ENCODE peak calls at places on chromosome 21, in four cellular contexts. A, K, P and R are unnamed samples. For H3K27me3, the result is how much of the 10 kb centered on the place peaks cover.

GRCh38 chr21:41564871-41565281 is 56.9 kb upstream of the TMPRSS2 start:
- DNase-seq in A (no peak), K (no peak), P (no peak), R (no peak)

GRCh38 chr21:39022901-39023693 is 160.2 kb downstream of the PSMG1 start:
- DNase-seq in A (no peak), K (no peak), P (peak), R (no peak)

GRCh38 chr21:32562426-32562825 is 22.9 kb downstream of the TCP10L start:
- DNase-seq in A (no peak), K (no peak), P (peak), R (peak)

GRCh38 chr21:23644768-23645167 is 1962.5 kb downstream of the MRPL39 start:
- DNase-seq in A (no peak), K (no peak), P (no peak), R (no peak)

GRCh38 chr21:41510500-41510899 is 2.5 kb upstream of the TMPRSS2 start:
- DNase-seq in A (no peak), K (no peak), P (no peak), R (no peak)

GRCh38 chr21:39051561-39051949 is 131.7 kb downstream of the PSMG1 start:
- DNase-seq in A (no peak), K (no peak), P (no peak), R (no peak)

GRCh38 chr21:38343691-38344090 is 86.9 kb downstream of the KCNJ15 start:
- DNase-seq in A (no peak), K (no peak), P (peak), R (no peak)

GRCh38 chr21:31078796-31079195 is 40.5 kb upstream of the KRTAP19-8 start:
- DNase-seq in A (no peak), K (no peak), P (no peak), R (no peak)

GRCh38 chr21:25567472-25567871 is 39.8 kb downstream of the MRPL39 start:
- DNase-seq in A (no peak), K (no peak), P (no peak), R (no peak)

GRCh38 chr21:42973309-42973990 is 912 bp upstream of the PKNOX1 start:
- DNase-seq in A (no peak), K (no peak), P (peak), R (no peak)

GRCh38 chr21:29297483-29298347 is 1.0 kb upstream of the BACH1 start:
- DNase-seq in A (no peak), K (no peak), P (no peak), R (no peak)

GRCh38 chr21:32578107-32578691 is 7.1 kb downstream of the TCP10L start:
- DNase-seq in A (no peak), K (no peak), P (no peak), R (peak)

GRCh38 chr21:37762606-37763005 is 153.7 kb downstream of the KCNJ6 start:
- DNase-seq in A (no peak), K (no peak), P (no peak), R (no peak)

GRCh38 chr21:25412090-25412489 is 195.2 kb downstream of the MRPL39 start:
- DNase-seq in A (no peak), K (no peak), P (no peak), R (no peak)

GRCh38 chr21:33071878-33072306 is 2.0 kb downstream of the OLIG1 start:
- DNase-seq in A (no peak), K (no peak), P (no peak), R (no peak)

DNA sequence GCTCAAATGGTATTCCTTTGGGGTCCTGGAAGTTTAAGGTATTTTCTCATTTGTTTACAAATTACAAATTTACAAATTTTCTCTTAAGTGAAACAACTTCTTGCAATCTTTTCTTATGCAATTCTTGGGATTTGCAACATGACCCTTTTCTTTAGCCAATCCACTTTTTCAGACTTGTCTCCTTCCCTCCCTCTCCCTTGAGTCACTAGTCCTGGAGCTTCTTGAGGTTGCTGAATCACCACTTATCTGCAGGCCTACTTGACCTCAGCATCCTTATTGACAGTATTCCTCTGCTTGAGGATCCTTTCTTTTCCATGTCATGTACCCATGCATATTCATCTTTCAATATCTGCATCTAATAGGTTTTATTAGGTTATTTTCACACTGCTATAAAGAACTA is 302.8 kb upstream of the ADAMTS5 start:
- DNase-seq in A (peak), K (no peak), P (no peak), R (no peak)
- H3K27ac ChIP-seq in A (no peak), K (no peak), P (no peak), R (no peak)

DNA sequence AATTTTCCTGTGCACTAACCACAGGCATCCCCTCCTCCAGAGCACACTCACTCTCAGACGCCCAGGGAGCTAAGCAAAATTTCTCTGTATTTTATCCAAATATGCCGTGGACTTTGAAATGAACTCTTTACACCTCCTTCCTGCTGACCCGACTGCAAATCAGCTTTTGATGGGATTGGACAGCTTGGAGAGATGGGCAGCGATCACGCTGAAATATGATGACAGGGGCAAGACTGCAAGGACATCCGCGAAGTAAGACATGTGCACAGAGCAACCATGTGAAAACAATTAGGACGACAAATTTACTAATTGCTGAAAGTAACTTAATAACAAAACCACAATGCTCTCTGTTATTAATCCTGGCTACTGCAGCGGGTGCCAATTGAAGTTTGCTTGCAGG is 64.6 kb upstream of the CLDN14 start:
- DNase-seq in A (no peak), K (no peak), P (no peak), R (no peak)
- H3K27me3 ChIP-seq in A (half or more), K (under half), P (under half), R (under half)

GRCh38 chr21:46100426-46100825 is 2.5 kb downstream of the COL6A2 start:
- DNase-seq in A (no peak), K (no peak), P (no peak), R (no peak)
- H3K27ac ChIP-seq in A (peak), K (no peak), P (no peak), R (no peak)

DNA sequence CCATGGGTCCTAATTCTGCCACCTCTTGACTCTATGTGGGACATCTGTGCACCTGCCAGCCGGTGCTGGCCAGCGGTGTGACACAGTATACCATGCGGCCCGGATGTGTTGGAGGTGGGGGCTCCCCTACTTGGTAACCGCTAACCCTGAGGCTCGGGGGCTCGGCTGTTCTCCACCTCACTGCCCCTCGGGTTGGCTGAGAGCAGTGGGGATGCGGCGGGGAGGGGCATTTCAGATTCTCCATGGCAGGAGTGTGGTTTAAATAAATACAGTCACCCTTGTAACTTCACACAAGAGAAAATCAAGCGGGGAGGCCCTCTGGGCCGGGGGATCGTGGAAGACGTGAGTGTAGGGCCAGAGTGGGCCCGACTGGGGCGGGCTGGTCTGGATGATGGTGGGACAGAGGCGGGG is 11.0 kb downstream of the KRTAP10-1 start:
- DNase-seq in A (no peak), K (no peak), P (no peak), R (no peak)
- H3K27me3 ChIP-seq in A (under half), K (under half), P (under half), R (under half)

GRCh38 chr21:34526236-34526617 is 14.2 kb upstream of the KCNE1 start:
- DNase-seq in A (no peak), K (no peak), P (no peak), R (peak)

GRCh38 chr21:34524671-34525601 is 12.9 kb upstream of the KCNE1 start:
- DNase-seq in A (no peak), K (no peak), P (no peak), R (no peak)

GRCh38 chr21:34526618-34527290 is 14.7 kb upstream of the KCNE1 start:
- DNase-seq in A (peak), K (no peak), P (peak), R (peak)

GRCh38 chr21:34530264-34530663 is 18.3 kb upstream of the KCNE1 start:
- DNase-seq in A (no peak), K (no peak), P (no peak), R (no peak)

DNA sequence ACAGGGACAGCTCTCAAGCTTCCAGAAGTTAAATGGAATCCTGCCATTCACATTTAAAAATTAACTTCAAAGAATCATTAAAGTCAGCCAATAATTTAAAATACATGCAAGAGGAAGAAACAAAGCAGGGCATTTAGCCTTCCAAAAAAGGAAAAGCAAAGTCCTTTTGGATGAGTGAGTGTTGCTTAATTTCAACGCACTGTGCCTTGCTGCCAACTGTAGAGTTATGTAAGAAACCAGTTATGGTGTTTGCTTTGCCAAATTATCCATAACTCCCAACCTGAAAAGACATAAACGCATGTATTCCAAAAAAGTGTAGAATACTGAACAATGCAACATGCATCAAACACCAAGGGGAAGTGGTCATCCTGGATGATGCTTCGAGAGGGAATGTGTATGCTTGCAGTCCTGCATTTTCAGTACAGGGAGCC is 16.1 kb upstream of the KCNE1 start:
- DNase-seq in A (no peak), K (no peak), P (no peak), R (no peak)
- H3K27ac ChIP-seq in A (no peak), K (no peak), P (no peak), R (no peak)

GRCh38 chr21:35581640-35582039 is 478.7 kb downstream of the SETD4 start:
- DNase-seq in A (no peak), K (no peak), P (no peak), R (no peak)
- H3K27me3 ChIP-seq in A (under half), K (under half), P (under half), R (half or more)